ENCODE peak calls at places on chromosomes 6 and 20, in five cellular contexts. P is omental fat pad; H is AG04449; U is body of pancreas; Z is activated CD8-positive, alpha-beta T cell treated with anti-CD3 and anti-CD28 coated beads for 36 hours. B is an unnamed sample.

GRCh38 chr20:23433628-23434027 is 5.9 kb upstream of the CSTL1 start:
- DNase-seq in Z (no peak), P (no peak), H (no peak), U (no peak), B (no peak)

GRCh38 chr20:34642009-34642408 is 34.9 kb downstream of the PIGU start:
- DNase-seq in H (no peak), P (no peak), Z (no peak), U (no peak), B (no peak)

GRCh38 chr20:37360515-37361115 is 14.7 kb downstream of the SRC start:
- DNase-seq in P (no peak), U (no peak), Z (no peak), H (no peak), B (no peak)

GRCh38 chr20:46324379-46324778 is 16.1 kb upstream of the CDH22 start:
- DNase-seq in P (no peak), H (no peak), Z (no peak), U (no peak), B (no peak)

GRCh38 chr20:37956099-37956498 is 53.2 kb downstream of the VSTM2L start:
- DNase-seq in P (no peak), U (no peak), Z (no peak), H (no peak), B (no peak)

GRCh38 chr6:117545161-117545595 is 57.1 kb downstream of the GOPC start:
- DNase-seq in P (no peak), Z (no peak), U (no peak), H (no peak), B (peak)

GRCh38 chr6:30752164-30752927 is 8.0 kb upstream of the IER3 start:
- DNase-seq in H (peak), Z (no peak), U (peak), P (peak), B (peak)

GRCh38 chr6:34138924-34139323 is 7.0 kb downstream of the GRM4 start:
- DNase-seq in P (no peak), U (no peak), H (no peak), Z (no peak), B (no peak)

GRCh38 chr6:154002894-154003293 is 36.1 kb upstream of the OPRM1 start:
- DNase-seq in H (no peak), U (no peak), P (no peak), Z (no peak), B (no peak)

GRCh38 chr6:140134224-140134623 is 759.8 kb upstream of the CITED2 start:
- DNase-seq in Z (no peak), P (no peak), H (no peak), U (no peak), B (no peak)

GRCh38 chr6:53496797-53497196 is 48.1 kb downstream of the GCLC start:
- DNase-seq in U (no peak), Z (no peak), P (no peak), H (peak), B (no peak)

GRCh38 chr6:130997061-130997753 is 65.8 kb downstream of the EPB41L2 start:
- DNase-seq in Z (no peak), P (no peak), U (no peak), H (peak), B (no peak)

GRCh38 chr20:48846516-48847492 is 19.0 kb upstream of the PREX1 start:
- DNase-seq in Z (peak), U (no peak), H (no peak), P (no peak), B (no peak)

GRCh38 chr20:58515240-58516212 is at the start of gene APCDD1L:
- DNase-seq in P (no peak), H (peak), Z (no peak), U (no peak), B (peak)

GRCh38 chr6:11536795-11537194 is 754 bp upstream of the TMEM170B start:
- DNase-seq in P (no peak), Z (peak), U (peak), H (no peak), B (no peak)

GRCh38 chr6:158661156-158661555 is 11.3 kb downstream of the SYTL3 start:
- DNase-seq in P (no peak), H (no peak), Z (no peak), U (no peak), B (no peak)

GRCh38 chr20:8473459-8473858 is 341.4 kb downstream of the PLCB1 start:
- DNase-seq in U (no peak), Z (no peak), P (no peak), H (no peak), B (no peak)

GRCh38 chr20:11755071-11755881 is 162.4 kb upstream of the BTBD3 start:
- DNase-seq in U (no peak), Z (no peak), H (no peak), P (no peak), B (no peak)

GRCh38 chr20:32040142-32040953 is 11.7 kb upstream of the HCK start:
- DNase-seq in U (peak), H (no peak), Z (no peak), P (no peak), B (no peak)

GRCh38 chr20:18705490-18705889 is 108.1 kb upstream of the SCP2D1 start:
- DNase-seq in Z (no peak), H (peak), P (no peak), U (no peak), B (no peak)

GRCh38 chr6:139625081-139625939 is 250.9 kb upstream of the CITED2 start:
- DNase-seq in U (no peak), P (no peak), H (no peak), Z (no peak), B (no peak)

GRCh38 chr6:37523412-37523811 is 23.7 kb upstream of the CCDC167 start:
- DNase-seq in P (no peak), U (no peak), H (no peak), Z (no peak), B (no peak)

GRCh38 chr6:38208028-38208427 is 388.5 kb downstream of the ZFAND3 start:
- DNase-seq in P (no peak), U (no peak), H (no peak), Z (no peak), B (no peak)

GRCh38 chr6:138987299-138987642 is 782 bp downstream of the REPS1 start:
- DNase-seq in Z (peak), U (no peak), P (no peak), H (no peak), B (peak)

GRCh38 chr6:8215631-8216030 is 113.3 kb upstream of the EEF1E1 start:
- DNase-seq in U (no peak), Z (no peak), P (no peak), H (peak), B (no peak)

GRCh38 chr6:77715588-77715987 is 62.7 kb downstream of the MEI4 start:
- DNase-seq in H (no peak), P (no peak), Z (no peak), U (no peak), B (no peak)

GRCh38 chr20:52536841-52537400 is 345.3 kb upstream of the ZFP64 start:
- DNase-seq in H (no peak), U (no peak), Z (no peak), P (no peak), B (no peak)

GRCh38 chr6:16108996-16109658 is 19.8 kb upstream of the MYLIP start:
- DNase-seq in Z (no peak), P (no peak), H (no peak), U (peak), B (peak)

GRCh38 chr20:33733654-33734576 is 2.1 kb downstream of the ZNF341 start:
- DNase-seq in U (peak), H (peak), Z (no peak), P (no peak), B (peak)

GRCh38 chr6:13383280-13384163 is 55.2 kb upstream of the TBC1D7 start:
- DNase-seq in U (peak), Z (peak), H (no peak), P (no peak), B (peak)
- TF ChIP-seq CTCF in U (no peak), Z (no peak), H (no peak), P (no peak), B (no peak)

GRCh38 chr20:3051385-3052019 is 5.7 kb downstream of the MRPS26 start:
- DNase-seq in P (no peak), U (no peak), Z (no peak), H (no peak), B (no peak)
- TF ChIP-seq CTCF in P (no peak), U (no peak), Z (no peak), H (no peak), B (no peak)

GRCh38 chr6:56709650-56710049 is 67.0 kb upstream of the DST start:
- DNase-seq in U (no peak), P (no peak), H (no peak), Z (no peak), B (no peak)

GRCh38 chr6:56708810-56709597 is 66.3 kb upstream of the DST start:
- DNase-seq in Z (no peak), P (no peak), H (no peak), U (no peak), B (no peak)

GRCh38 chr6:56710967-56711366 is 68.3 kb upstream of the DST start:
- DNase-seq in U (no peak), P (no peak), Z (no peak), H (no peak), B (no peak)

GRCh38 chr6:56706981-56707726 is 64.5 kb upstream of the DST start:
- DNase-seq in P (no peak), H (no peak), Z (no peak), U (no peak), B (no peak)
- TF ChIP-seq CTCF in P (no peak), H (no peak), Z (no peak), U (no peak), B (no peak)

DNA sequence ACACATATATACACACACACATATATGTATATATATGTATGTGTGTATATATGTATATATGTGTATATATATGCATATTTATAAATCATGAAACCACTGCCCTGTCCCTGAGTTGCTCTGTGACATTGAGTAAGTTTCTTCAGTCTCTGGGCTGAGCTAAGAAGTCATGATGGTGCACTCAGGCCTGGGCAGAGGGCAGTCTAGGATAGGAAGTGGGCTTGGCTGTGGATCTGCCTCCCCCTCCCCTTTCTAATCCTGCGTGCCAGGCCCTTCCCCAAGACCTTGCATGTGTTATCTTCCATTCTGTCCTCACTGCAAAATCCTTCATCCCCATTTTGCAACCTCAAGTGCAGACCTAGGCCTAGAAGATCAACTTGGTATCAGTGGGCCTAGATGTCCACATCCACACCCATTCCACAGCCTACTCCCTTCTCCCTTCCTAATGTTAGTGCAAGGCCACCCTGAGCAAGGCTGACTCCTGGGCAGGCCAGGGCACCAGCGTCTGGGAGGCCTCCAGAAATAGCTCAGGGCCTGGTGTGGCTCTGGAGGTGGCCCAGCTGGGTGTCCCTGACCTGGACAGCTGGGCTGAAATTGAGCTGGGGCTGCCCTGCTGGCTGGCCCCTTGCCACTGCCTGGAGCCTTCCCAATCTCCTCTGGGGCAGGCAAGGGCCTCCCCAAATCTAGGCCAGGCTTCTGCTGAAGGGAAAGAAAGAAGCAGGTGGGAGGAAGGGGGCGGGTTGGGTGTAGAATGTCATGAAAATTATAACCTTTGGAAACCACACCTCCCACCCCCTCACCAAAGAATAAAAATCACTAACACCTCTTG is 1.9 kb downstream of the FAM110A start:
- DNase-seq in Z (peak), H (no peak), U (peak), P (no peak), B (no peak)
- TF ChIP-seq CTCF in Z (no peak), H (no peak), U (no peak), P (no peak), B (no peak)

GRCh38 chr6:160388922-160389321 is 40.7 kb downstream of the SLC22A3 start:
- DNase-seq in Z (no peak), P (no peak), H (no peak), U (no peak), B (no peak)

GRCh38 chr6:160391419-160392116 is 43.4 kb downstream of the SLC22A3 start:
- DNase-seq in U (no peak), H (no peak), Z (no peak), P (no peak), B (peak)

GRCh38 chr6:160382946-160383345 is 34.8 kb downstream of the SLC22A3 start:
- DNase-seq in P (no peak), U (no peak), Z (no peak), H (no peak), B (no peak)

GRCh38 chr6:160387887-160388286 is 39.7 kb downstream of the SLC22A3 start:
- DNase-seq in Z (no peak), P (no peak), H (no peak), U (no peak), B (no peak)

DNA sequence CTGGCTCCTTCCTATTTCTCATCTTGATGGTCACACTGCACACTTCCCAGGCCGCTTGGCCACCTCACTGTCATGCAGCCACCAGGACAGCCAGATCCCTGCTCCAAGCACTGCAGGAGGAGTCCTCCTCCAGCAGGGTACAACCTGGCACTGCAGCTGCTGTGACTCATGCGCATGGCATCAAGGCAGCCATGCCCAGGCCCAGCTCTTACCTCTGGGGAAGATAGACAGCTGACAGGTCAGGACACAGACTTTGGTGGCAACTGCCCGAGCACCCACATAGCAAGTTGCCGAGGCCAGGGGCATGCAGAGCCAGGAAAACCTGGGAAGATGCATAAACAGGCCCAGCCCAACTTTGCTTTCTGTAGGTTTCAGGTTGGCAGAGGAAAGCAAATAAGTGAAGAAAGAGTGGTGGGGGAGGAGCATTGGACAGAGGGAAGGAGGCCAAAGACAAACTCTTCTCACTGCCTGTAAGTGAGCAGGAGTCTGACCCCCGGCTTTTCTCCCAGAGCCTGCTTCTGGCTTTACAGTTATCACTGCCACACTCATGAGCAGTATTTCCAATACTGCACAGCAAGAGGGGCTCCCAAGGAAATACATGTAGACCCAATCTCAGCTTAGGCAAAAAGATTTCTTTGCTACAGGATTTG is 38.8 kb downstream of the SLC22A3 start:
- DNase-seq in P (no peak), U (no peak), H (no peak), Z (no peak), B (peak)
- TF ChIP-seq CTCF in P (no peak), U (no peak), H (no peak), Z (no peak), B (peak)

DNA sequence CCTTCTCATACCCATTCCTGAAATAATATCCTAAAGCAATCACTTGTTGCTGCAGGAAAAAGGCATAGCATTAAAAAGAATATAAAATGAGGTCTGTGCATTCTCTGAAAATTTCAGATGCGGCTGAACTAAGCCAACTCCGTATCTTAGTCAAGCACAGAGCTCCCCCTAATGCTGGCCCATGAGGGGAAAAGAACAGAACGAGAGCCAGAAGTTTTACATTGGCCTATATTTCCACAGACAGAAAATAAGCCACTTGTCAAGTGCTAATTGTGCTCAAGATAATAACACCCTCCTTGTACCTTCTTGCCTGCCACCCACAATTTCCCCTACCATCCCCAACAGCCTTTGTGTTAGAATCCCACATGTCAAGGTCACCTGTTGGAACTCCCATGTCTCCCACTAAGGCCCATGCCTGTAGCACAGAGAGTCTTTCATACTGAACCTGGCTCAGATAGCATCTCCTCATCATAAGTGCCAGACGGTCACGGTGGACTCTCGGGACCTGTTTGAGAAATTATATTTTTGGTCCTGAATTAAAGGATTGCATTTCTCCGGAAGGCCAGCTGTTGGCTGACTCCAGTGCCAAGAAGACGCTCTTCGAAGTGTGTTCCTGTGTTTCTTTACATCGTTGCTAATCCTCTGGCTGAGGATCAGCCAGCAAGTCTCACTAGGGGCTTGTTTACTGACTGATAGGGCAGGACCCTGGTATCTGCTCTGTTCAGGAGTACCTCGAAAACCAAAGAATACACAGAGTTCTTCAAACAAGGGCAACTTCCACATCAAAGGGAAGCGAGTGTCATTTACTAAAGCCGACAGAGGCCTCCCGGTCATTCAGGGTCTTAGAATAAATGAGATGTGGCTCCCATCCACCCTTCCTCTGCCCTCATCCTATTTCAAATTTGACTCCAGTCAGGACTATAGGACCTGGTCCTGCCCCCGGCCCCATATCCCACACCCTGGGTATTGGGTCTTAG is 183.4 kb upstream of the FBXL4 start:
- DNase-seq in Z (no peak), P (no peak), U (no peak), H (no peak), B (no peak)
- TF ChIP-seq CTCF in Z (no peak), P (no peak), U (no peak), H (no peak), B (no peak)

GRCh38 chr20:35947907-35948306 is 6.4 kb downstream of the SCAND1 start:
- DNase-seq in U (no peak), Z (no peak), H (peak), P (no peak), B (no peak)

GRCh38 chr20:35950093-35950492 is 4.2 kb downstream of the SCAND1 start:
- DNase-seq in U (no peak), P (no peak), Z (no peak), H (no peak), B (no peak)

GRCh38 chr20:35942243-35942642 is 12.1 kb downstream of the SCAND1 start:
- DNase-seq in U (no peak), Z (no peak), H (no peak), P (no peak), B (no peak)

GRCh38 chr20:35944189-35944588 is 10.1 kb downstream of the SCAND1 start:
- DNase-seq in P (no peak), H (no peak), U (no peak), Z (no peak), B (no peak)

DNA sequence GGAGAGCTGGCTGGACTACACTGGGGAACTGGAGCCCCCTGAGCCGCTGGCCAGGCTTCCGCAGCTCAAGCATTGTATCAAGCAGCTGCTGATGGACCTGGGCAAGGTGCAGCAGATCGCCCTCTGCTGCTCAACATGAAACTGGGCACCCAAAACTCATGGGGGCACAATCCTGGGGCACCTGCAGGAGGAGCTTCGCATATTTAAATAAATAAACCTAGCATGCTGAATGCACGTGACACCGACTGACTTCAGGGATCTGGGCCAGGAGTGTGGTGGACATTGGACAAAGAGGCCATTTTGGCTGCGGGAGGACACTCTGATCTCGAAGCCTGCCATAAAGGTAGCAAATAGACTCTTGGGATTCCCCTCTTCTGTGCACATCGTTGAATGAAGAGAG is 6.8 kb downstream of the SCAND1 start:
- DNase-seq in Z (peak), P (no peak), U (no peak), H (no peak), B (peak)
- TF ChIP-seq CTCF in Z (peak), P (no peak), U (no peak), H (peak), B (peak)

GRCh38 chr6:3296113-3296512 is 37.4 kb downstream of the PSMG4 start:
- DNase-seq in Z (no peak), P (no peak), H (no peak), U (peak), B (no peak)

GRCh38 chr6:3294921-3295871 is 36.4 kb downstream of the PSMG4 start:
- DNase-seq in P (no peak), Z (no peak), U (peak), H (no peak), B (peak)

GRCh38 chr6:3296537-3297453 is 38.0 kb downstream of the PSMG4 start:
- DNase-seq in Z (no peak), H (no peak), P (no peak), U (peak), B (no peak)

GRCh38 chr6:3299221-3299620 is 40.5 kb downstream of the PSMG4 start:
- DNase-seq in U (no peak), Z (no peak), P (no peak), H (no peak), B (no peak)

GRCh38 chr6:3297909-3298308 is 39.2 kb downstream of the PSMG4 start:
- DNase-seq in U (no peak), P (no peak), H (no peak), Z (no peak), B (no peak)
- TF ChIP-seq CTCF in U (no peak), P (no peak), H (no peak), Z (no peak), B (no peak)

GRCh38 chr6:134880487-134881190 is 69.3 kb downstream of the ALDH8A1 start:
- DNase-seq in Z (no peak), P (no peak), H (no peak), U (no peak), B (no peak)
- TF ChIP-seq CTCF in Z (no peak), P (no peak), H (no peak), U (no peak), B (no peak)

B was measured in Calu3.